ENCODE peak calls at places on chromosomes 13 and 19, in nine cellular contexts. U is dorsolateral prefrontal cortex; G is HCT116; A is Calu3; I is GM13976; B is glutamatergic neuron; O is hepatocyte; F is fibroblast of mammary gland; Z is CD8-positive, alpha-beta T cell. K is an unnamed sample.

GRCh38 chr13:79782541-79783216 is 301.7 kb downstream of the NDFIP2 start:
- DNase-seq in I (no peak), G (no peak), O (peak; percentile 70), A (peak; percentile 30), B (peak; percentile 57), F (no peak), Z (no peak), U (no peak), K (no peak)

GRCh38 chr19:45995715-45996385 is 583 bp downstream of the CCDC61 start:
- DNase-seq in Z (no peak), U (no peak), I (no peak), G (no peak), F (peak; percentile 54), O (no peak), B (no peak), A (no peak), K (no peak)

GRCh38 chr13:114054830-114055439 is 77.5 kb downstream of the RASA3 start:
- DNase-seq in G (no peak), B (no peak), Z (no peak), F (no peak), O (no peak), U (no peak), A (no peak), I (no peak), K (no peak)

GRCh38 chr19:12825259-12826131 is 8.9 kb downstream of the RTBDN start:
- DNase-seq in B (peak; percentile 81), A (peak; percentile 50), G (no peak), Z (no peak), I (peak; percentile 62), U (no peak), F (no peak), O (peak; percentile 54), K (no peak)

GRCh38 chr19:44050740-44051653 is 839 bp upstream of the ZNF223 start:
- DNase-seq in G (no peak), A (peak; percentile 53), I (no peak), O (no peak), F (no peak), U (peak; percentile 24), Z (no peak), B (no peak), K (no peak)

GRCh38 chr19:16143399-16144215 is at the start of gene HSH2D:
- DNase-seq in G (peak; percentile 77), A (peak; percentile 89), O (peak; percentile 83), U (no peak), Z (peak; percentile 65), B (no peak), I (peak; percentile 83), F (no peak), K (peak; percentile 82)

GRCh38 chr13:47679391-47679790 is 321.7 kb downstream of the SUCLA2 start:
- DNase-seq in O (peak; percentile 34), A (no peak), U (no peak), G (no peak), B (no peak), Z (no peak), F (peak; percentile 88), I (no peak), K (no peak)

GRCh38 chr13:26272621-26273020 is 18.7 kb downstream of the CDK8 start:
- DNase-seq in G (no peak), O (no peak), Z (no peak), B (no peak), I (no peak), U (no peak), F (no peak), A (no peak), K (no peak)

GRCh38 chr13:27276188-27276587 is 5.6 kb downstream of the RASL11A start:
- DNase-seq in F (peak; percentile 83), B (no peak), I (no peak), O (no peak), Z (no peak), A (no peak), U (no peak), G (no peak), K (no peak)

GRCh38 chr13:80050252-80050651 is 290.7 kb downstream of the SPRY2 start:
- DNase-seq in F (peak; percentile 39), B (no peak), U (no peak), Z (no peak), I (no peak), A (no peak), G (no peak), O (no peak), K (no peak)

GRCh38 chr13:75258159-75258782 is 223.7 kb downstream of the TBC1D4 start:
- DNase-seq in Z (no peak), G (peak; percentile 23), O (peak; percentile 38), I (no peak), B (no peak), A (no peak), F (peak; percentile 65), U (no peak), K (no peak)
- TF ChIP-seq CTCF in Z (peak; percentile 65), G (peak; percentile 41), O (peak; percentile 72), I (no peak), B (peak; percentile 60), A (no peak), F (peak; percentile 75), U (peak; percentile 57), K (no peak)

GRCh38 chr13:21020581-21020980 is 40.8 kb downstream of the LATS2 start:
- DNase-seq in F (no peak), A (no peak), I (no peak), G (no peak), O (no peak), B (no peak), Z (no peak), U (no peak), K (no peak)
- TF ChIP-seq CTCF in F (no peak), A (no peak), I (no peak), G (no peak), O (no peak), B (no peak), Z (no peak), U (no peak), K (no peak)

DNA sequence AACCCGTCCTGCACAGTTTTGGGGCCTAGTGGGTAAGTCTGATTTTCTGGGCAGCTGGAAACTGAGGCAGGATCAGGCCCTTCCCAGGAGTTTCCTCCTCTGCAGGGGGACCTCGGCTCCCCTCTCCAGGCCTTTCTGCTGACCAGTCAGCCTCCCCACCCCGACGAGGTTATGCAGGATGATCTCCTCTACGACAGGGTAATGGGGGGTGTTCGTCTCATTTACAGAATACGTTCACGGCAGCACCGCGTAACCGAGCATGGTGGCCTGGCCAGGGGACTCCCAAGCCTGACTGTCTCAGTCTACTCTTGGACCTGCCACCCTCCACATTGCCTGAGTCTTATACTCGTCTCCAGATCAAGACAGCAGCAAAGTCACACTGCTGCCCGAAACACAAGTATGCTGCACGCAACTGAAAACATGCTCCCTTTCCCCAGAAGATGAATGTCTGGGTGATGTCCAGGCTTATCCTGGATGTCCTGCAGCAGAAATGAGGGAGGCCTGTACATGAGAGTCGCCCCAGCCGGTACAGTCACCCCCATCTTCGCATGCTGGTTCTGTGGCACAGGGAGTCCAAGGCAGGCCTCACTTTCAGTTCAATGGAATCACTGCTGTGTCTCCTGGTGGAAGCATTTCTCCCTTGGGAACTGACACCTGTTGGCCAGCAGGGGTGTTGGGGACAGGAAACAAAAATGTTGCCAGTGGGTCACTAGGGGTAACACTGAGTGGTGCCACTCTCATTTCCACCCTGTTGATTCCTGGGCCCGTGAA is 120.8 kb downstream of the SOX1 start:
- DNase-seq in I (no peak), A (no peak), F (no peak), O (no peak), Z (no peak), U (no peak), B (no peak), G (no peak), K (no peak)
- TF ChIP-seq CTCF in I (no peak), A (no peak), F (no peak), O (no peak), Z (no peak), U (no peak), B (no peak), G (peak; percentile 19), K (no peak)

DNA sequence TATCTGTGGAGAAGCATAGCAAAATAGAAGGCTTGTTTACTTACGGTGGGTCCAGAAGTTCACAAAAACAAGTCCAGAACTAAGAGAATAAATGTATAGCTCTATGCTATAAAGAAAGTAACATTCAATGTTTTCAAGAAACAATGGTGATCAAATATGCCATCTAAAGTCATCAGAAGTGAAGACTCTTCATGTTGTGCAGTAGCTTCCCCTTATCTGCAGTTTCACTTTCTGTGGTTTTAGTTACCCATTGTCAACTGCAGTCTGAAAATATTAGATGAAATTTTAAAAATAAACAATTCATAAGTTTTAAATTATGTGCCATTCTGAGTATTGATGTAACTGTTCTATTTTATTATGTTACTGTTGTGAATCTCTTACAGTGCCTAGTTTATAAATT is 72.5 kb downstream of the EDNRB start:
- DNase-seq in Z (no peak), I (peak; percentile 8), B (no peak), A (no peak), U (no peak), O (no peak), F (no peak), G (no peak), K (no peak)
- TF ChIP-seq CTCF in Z (no peak), I (no peak), B (no peak), A (no peak), U (no peak), O (no peak), F (no peak), G (no peak), K (no peak)

DNA sequence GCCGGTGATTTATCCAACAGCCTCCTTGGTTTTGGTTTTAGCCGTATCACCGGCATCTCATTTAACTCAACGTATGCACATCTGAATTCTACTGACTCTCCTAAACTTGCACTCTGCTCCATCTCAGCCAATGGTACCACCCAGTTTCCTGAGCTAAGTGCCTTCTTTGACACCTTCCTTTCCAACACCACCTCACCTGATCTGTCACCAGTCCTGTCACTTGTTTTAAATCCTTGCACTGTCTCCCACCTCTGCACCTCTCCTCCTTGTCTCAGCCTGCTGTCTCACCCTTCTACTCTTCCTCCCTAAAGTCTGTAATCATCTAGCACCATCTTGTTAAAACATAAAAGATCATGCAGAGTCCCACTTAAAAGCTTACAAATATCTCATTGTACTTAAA is 28.1 kb upstream of the TPT1 start:
- DNase-seq in I (no peak), A (no peak), U (no peak), Z (no peak), G (no peak), O (no peak), B (no peak), F (no peak), K (no peak)
- TF ChIP-seq CTCF in I (no peak), A (no peak), U (no peak), Z (no peak), G (no peak), O (no peak), B (no peak), F (no peak), K (no peak)

GRCh38 chr19:38850976-38851621 is 1.3 kb upstream of the HNRNPL start:
- DNase-seq in F (no peak), Z (no peak), B (peak; percentile 37), I (no peak), G (no peak), O (peak; percentile 41), A (no peak), U (peak; percentile 16), K (peak; percentile 57)
- TF ChIP-seq CTCF in F (no peak), Z (no peak), B (no peak), I (no peak), G (no peak), O (no peak), A (no peak), U (no peak), K (no peak)

K was measured in activated B cell treated with CpG ODN at 0.5 μM for 24 hours.